ENCODE peak calls at places on chromosomes 7 and 10, in seven cellular contexts. F is ovary; X is Calu3; Q is cardiac fibroblast; H is stimulated activated CD4-positive, alpha-beta T cell treated with anti-CD3 and anti-CD28 coated beads, Interleukin-12 subunit alpha, Interleukin-12 subunit beta, amount 100 ng/mL, for 48 hours; M is EL; A is stimulated activated naive CD8-positive, alpha-beta T cell treated with anti-CD3 and anti-CD28 coated beads, Interleukin-15, Interleukin-2, amounts not matched to agents 100 U/mL and 50 U/mL, for 24 hours. O is an unnamed sample.

GRCh38 chr7:91286432-91286831 is 22.2 kb downstream of the FZD1 start:
- DNase-seq in X (no peak), A (no peak), Q (no peak), M (no peak), H (no peak), F (no peak), O (no peak)

GRCh38 chr10:71351628-71352319 is 32.7 kb downstream of the SLC29A3 start:
- DNase-seq in F (no peak), A (no peak), X (no peak), M (no peak), H (no peak), Q (no peak), O (no peak)

GRCh38 chr10:12689893-12690292 is 311.6 kb downstream of the CCDC3 start:
- DNase-seq in Q (no peak), F (no peak), X (no peak), H (no peak), M (no peak), A (no peak), O (no peak)

GRCh38 chr7:25752967-25753791 is 398.8 kb upstream of the NFE2L3 start:
- DNase-seq in H (no peak), X (no peak), A (no peak), Q (no peak), M (no peak), F (no peak), O (no peak)

GRCh38 chr7:37284805-37285211 is 163.9 kb downstream of the ELMO1 start:
- DNase-seq in X (peak), Q (no peak), F (peak), M (no peak), H (peak), A (peak), O (peak)

GRCh38 chr10:35216303-35216905 is 89.8 kb downstream of the CREM start:
- DNase-seq in H (no peak), A (peak), X (no peak), M (no peak), Q (peak), F (no peak), O (no peak)

GRCh38 chr10:79190740-79191261 is 122.0 kb downstream of the ZMIZ1 start:
- DNase-seq in X (no peak), M (no peak), A (no peak), H (no peak), Q (no peak), F (no peak), O (peak)

GRCh38 chr7:22979861-22980260 is 34.1 kb downstream of the HYCC1 start:
- DNase-seq in H (no peak), Q (no peak), F (no peak), M (peak), A (no peak), X (no peak), O (no peak)

GRCh38 chr7:90222811-90223725 is 11.5 kb downstream of the STEAP2 start:
- DNase-seq in H (no peak), M (peak), A (no peak), Q (peak), X (no peak), F (peak), O (no peak)

GRCh38 chr10:129960493-129961273 is 3.4 kb downstream of the EBF3 start:
- DNase-seq in Q (no peak), X (no peak), A (no peak), F (no peak), M (no peak), H (no peak), O (no peak)

GRCh38 chr7:45173596-45174327 is 16.2 kb downstream of the RAMP3 start:
- DNase-seq in A (no peak), M (no peak), X (no peak), F (no peak), H (no peak), Q (no peak), O (no peak)

GRCh38 chr7:128113839-128114238 is 82.6 kb upstream of the LRRC4 start:
- DNase-seq in H (no peak), X (no peak), F (peak), A (no peak), M (no peak), Q (no peak), O (no peak)

GRCh38 chr7:77348371-77348813 is 67.8 kb downstream of the GSAP start:
- DNase-seq in A (no peak), X (no peak), Q (peak), H (no peak), F (peak), M (peak), O (no peak)

GRCh38 chr10:59885430-59886134 is 20.8 kb downstream of the CCDC6 start:
- DNase-seq in M (no peak), F (no peak), Q (no peak), H (no peak), A (peak), X (no peak), O (peak)

GRCh38 chr7:41466760-41467384 is 236.0 kb downstream of the INHBA start:
- DNase-seq in H (no peak), F (no peak), Q (no peak), X (no peak), A (no peak), M (no peak), O (no peak)

GRCh38 chr10:95784279-95784913 is 28.4 kb downstream of the ENTPD1 start:
- DNase-seq in Q (no peak), F (no peak), X (no peak), H (no peak), M (no peak), A (no peak), O (no peak)

GRCh38 chr10:128050937-128051336 is 75.3 kb downstream of the MKI67 start:
- DNase-seq in X (no peak), A (no peak), M (no peak), F (no peak), Q (no peak), H (no peak), O (no peak)

GRCh38 chr10:70559861-70560260 is 42.7 kb downstream of the PRF1 start:
- DNase-seq in F (no peak), M (no peak), X (no peak), A (no peak), H (no peak), Q (no peak), O (no peak)

GRCh38 chr10:86630079-86630478 is 24.3 kb upstream of the OPN4 start:
- DNase-seq in M (no peak), F (no peak), X (no peak), H (no peak), A (no peak), Q (no peak), O (no peak)

GRCh38 chr10:4440260-4440659 is 385.7 kb upstream of the AKR1E2 start:
- DNase-seq in X (no peak), F (no peak), H (no peak), M (no peak), Q (no peak), A (no peak), O (no peak)

GRCh38 chr10:110863361-110863760 is 8.4 kb upstream of the PDCD4 start:
- DNase-seq in X (no peak), F (no peak), M (no peak), Q (no peak), A (no peak), H (no peak), O (no peak)

GRCh38 chr7:75817112-75817511 is 3.5 kb upstream of the CCL24 start:
- DNase-seq in Q (no peak), F (no peak), H (no peak), M (no peak), A (no peak), X (no peak), O (no peak)

GRCh38 chr7:131424219-131424822 is 96.6 kb downstream of the MKLN1 start:
- DNase-seq in Q (peak), M (peak), F (no peak), X (no peak), A (no peak), H (no peak), O (peak)

GRCh38 chr7:135253851-135254815 is 20.5 kb downstream of the STRA8 start:
- DNase-seq in H (no peak), M (peak), X (peak), A (no peak), F (peak), Q (peak), O (no peak)

GRCh38 chr10:31774291-31774900 is 154.2 kb downstream of the ARHGAP12 start:
- DNase-seq in H (no peak), Q (no peak), A (no peak), F (no peak), X (no peak), M (no peak), O (no peak)

GRCh38 chr7:82740246-82740848 is 296.8 kb upstream of the CACNA2D1 start:
- DNase-seq in X (peak), M (peak), A (peak), F (no peak), H (peak), Q (peak), O (peak)

GRCh38 chr10:44253769-44254462 is 131.0 kb downstream of the CXCL12 start:
- DNase-seq in M (peak), F (peak), Q (peak), H (no peak), X (no peak), A (no peak), O (no peak)

GRCh38 chr7:24741691-24742639 is 15.3 kb downstream of the GSDME start:
- DNase-seq in X (no peak), H (no peak), F (peak), Q (peak), A (no peak), M (peak), O (no peak)

GRCh38 chr7:27883726-27884125 is 143.8 kb downstream of the TAX1BP1 start:
- DNase-seq in Q (peak), F (no peak), A (no peak), X (no peak), M (no peak), H (no peak), O (no peak)

GRCh38 chr7:76343294-76343930 is 15.4 kb downstream of the YWHAG start:
- DNase-seq in X (no peak), H (no peak), F (no peak), A (no peak), M (no peak), Q (no peak), O (no peak)

GRCh38 chr10:30000802-30001571 is 58.4 kb downstream of the JCAD start:
- DNase-seq in Q (peak), X (peak), F (no peak), H (no peak), A (no peak), M (peak), O (no peak)

GRCh38 chr7:18550574-18550973 is 55.0 kb downstream of the HDAC9 start:
- DNase-seq in F (no peak), A (no peak), H (no peak), Q (no peak), X (no peak), M (no peak), O (no peak)

GRCh38 chr10:28087675-28088351 is 88.9 kb upstream of the ODAD2 start:
- DNase-seq in Q (peak), X (peak), F (no peak), M (peak), A (no peak), H (no peak), O (no peak)

GRCh38 chr7:95527033-95527775 is 41.5 kb downstream of the ASB4 start:
- DNase-seq in F (peak), M (peak), Q (peak), H (no peak), X (peak), A (peak), O (peak)

GRCh38 chr10:86017841-86018734 is 348.5 kb downstream of the GRID1 start:
- DNase-seq in A (no peak), Q (no peak), H (no peak), X (no peak), M (no peak), F (no peak), O (peak)